ENCODE peak calls at places on chromosome 13, in four cellular contexts. Q is GDM1; F is NCI-H1105 treated with DMSO at 0.1 percent for 48 hours; H is activated CD8-positive, alpha-beta memory T cell treated with anti-CD3 and anti-CD28 coated beads, Interleukin-2, amount 50 U/mL, for 48 hours. T is an unnamed sample.

GRCh38 chr13:81990652-81991051 is 1649.7 kb upstream of the SPRY2 start:
- DNase-seq in Q (no peak), F (no peak), H (no peak), T (no peak)

GRCh38 chr13:30616927-30617314 is 799 bp upstream of the USPL1 start:
- DNase-seq in Q (peak), F (peak), H (no peak), T (peak)

GRCh38 chr13:44974056-44974798 is 15.0 kb downstream of the NUFIP1 start:
- DNase-seq in Q (peak), F (no peak), H (no peak), T (no peak)

GRCh38 chr13:43293986-43294880 is 270.8 kb downstream of the DNAJC15 start:
- DNase-seq in Q (no peak), F (no peak), H (no peak), T (no peak)

GRCh38 chr13:30763786-30764440 is 28.6 kb downstream of the ALOX5AP start:
- DNase-seq in Q (no peak), F (no peak), H (no peak), T (no peak)

GRCh38 chr13:26585136-26585535 is 27.7 kb downstream of the WASF3 start:
- DNase-seq in Q (no peak), F (no peak), H (no peak), T (no peak)

GRCh38 chr13:48728226-48728625 is 74.5 kb downstream of the CYSLTR2 start:
- DNase-seq in Q (no peak), F (no peak), H (no peak), T (no peak)

GRCh38 chr13:103898481-103898880 is 832.3 kb upstream of the SLC10A2 start:
- DNase-seq in Q (no peak), F (no peak), H (no peak), T (no peak)

GRCh38 chr13:20351279-20352022 is 119.3 kb upstream of the GJB6 start:
- DNase-seq in Q (no peak), F (no peak), H (no peak), T (peak)